ENCODE peak calls at places on chromosomes 2 and 18, in eight cellular contexts. One of them, this sample, is unnamed. For H3K27me3, the result is how much of the 10 kb centered on the place peaks cover.

GRCh38 chr2:43623052-43623451 is 14.0 kb upstream of the PLEKHH2 start:
- DNase-seq in neuronal stem cell: no peak
- DNase-seq in mesendoderm: no peak
- DNase-seq in left lung: no peak
- DNase-seq in HCT116: no peak
- DNase-seq in hepatocyte: no peak
- DNase-seq in mesenchymal stem cell: peak
- DNase-seq in fibroblast of lung: no peak
- DNase-seq in this sample: no peak

GRCh38 chr2:98936133-98936916 is at the start of gene CRACDL:
- DNase-seq in hepatocyte: peak
- DNase-seq in left lung: peak
- DNase-seq in fibroblast of lung: peak
- DNase-seq in HCT116: no peak
- DNase-seq in mesendoderm: peak
- DNase-seq in mesenchymal stem cell: no peak
- DNase-seq in neuronal stem cell: peak
- DNase-seq in this sample: peak

GRCh38 chr18:24502621-24503020 is 42.2 kb downstream of the HRH4 start:
- DNase-seq in fibroblast of lung: no peak
- DNase-seq in left lung: no peak
- DNase-seq in hepatocyte: no peak
- DNase-seq in mesenchymal stem cell: no peak
- DNase-seq in mesendoderm: peak
- DNase-seq in neuronal stem cell: no peak
- DNase-seq in HCT116: no peak
- DNase-seq in this sample: no peak

GRCh38 chr2:110876167-110876999 is 144.0 kb downstream of the ACOXL start:
- DNase-seq in hepatocyte: no peak
- DNase-seq in mesenchymal stem cell: no peak
- DNase-seq in HCT116: no peak
- DNase-seq in neuronal stem cell: no peak
- DNase-seq in left lung: peak
- DNase-seq in fibroblast of lung: no peak
- DNase-seq in mesendoderm: peak
- DNase-seq in this sample: no peak

GRCh38 chr2:26560892-26561291 is 80.3 kb downstream of the CIB4 start:
- DNase-seq in mesenchymal stem cell: no peak
- DNase-seq in left lung: no peak
- DNase-seq in HCT116: no peak
- DNase-seq in neuronal stem cell: no peak
- DNase-seq in mesendoderm: no peak
- DNase-seq in fibroblast of lung: no peak
- DNase-seq in hepatocyte: no peak
- DNase-seq in this sample: no peak

GRCh38 chr18:33821503-33821902 is 243.5 kb downstream of the ASXL3 start:
- DNase-seq in fibroblast of lung: peak
- DNase-seq in mesenchymal stem cell: peak
- DNase-seq in left lung: no peak
- DNase-seq in mesendoderm: no peak
- DNase-seq in hepatocyte: peak
- DNase-seq in neuronal stem cell: no peak
- DNase-seq in HCT116: no peak
- DNase-seq in this sample: no peak

GRCh38 chr2:227608469-227609338 is 5.9 kb downstream of the SCYGR3 start:
- DNase-seq in neuronal stem cell: no peak
- DNase-seq in mesenchymal stem cell: no peak
- DNase-seq in hepatocyte: no peak
- DNase-seq in left lung: no peak
- DNase-seq in fibroblast of lung: no peak
- DNase-seq in mesendoderm: no peak
- DNase-seq in HCT116: no peak
- DNase-seq in this sample: peak

GRCh38 chr2:74762789-74763188 is 71.1 kb upstream of the HK2 start:
- DNase-seq in HCT116: no peak
- DNase-seq in mesenchymal stem cell: no peak
- DNase-seq in hepatocyte: no peak
- DNase-seq in fibroblast of lung: no peak
- DNase-seq in left lung: no peak
- DNase-seq in neuronal stem cell: no peak
- DNase-seq in mesendoderm: peak
- DNase-seq in this sample: no peak

GRCh38 chr2:71710367-71710766 is 257.0 kb downstream of the DYSF start:
- DNase-seq in mesendoderm: no peak
- DNase-seq in left lung: no peak
- DNase-seq in HCT116: no peak
- DNase-seq in neuronal stem cell: no peak
- DNase-seq in fibroblast of lung: no peak
- DNase-seq in mesenchymal stem cell: no peak
- DNase-seq in hepatocyte: no peak
- DNase-seq in this sample: no peak

GRCh38 chr18:44887227-44887631 is 206.5 kb downstream of the SETBP1 start:
- DNase-seq in left lung: no peak
- DNase-seq in neuronal stem cell: no peak
- DNase-seq in mesendoderm: peak
- DNase-seq in hepatocyte: peak
- DNase-seq in HCT116: no peak
- DNase-seq in fibroblast of lung: peak
- DNase-seq in mesenchymal stem cell: peak
- DNase-seq in this sample: no peak

GRCh38 chr2:98702127-98702802 is 28.7 kb downstream of the MGAT4A start:
- DNase-seq in neuronal stem cell: no peak
- DNase-seq in mesendoderm: no peak
- DNase-seq in HCT116: no peak
- DNase-seq in fibroblast of lung: no peak
- DNase-seq in left lung: no peak
- DNase-seq in mesenchymal stem cell: no peak
- DNase-seq in hepatocyte: peak
- DNase-seq in this sample: no peak

GRCh38 chr2:180443896-180444295 is 436.8 kb upstream of the CWC22 start:
- DNase-seq in mesenchymal stem cell: no peak
- DNase-seq in left lung: no peak
- DNase-seq in fibroblast of lung: no peak
- DNase-seq in HCT116: no peak
- DNase-seq in neuronal stem cell: no peak
- DNase-seq in hepatocyte: no peak
- DNase-seq in mesendoderm: no peak
- DNase-seq in this sample: peak

GRCh38 chr2:96147593-96148201 is 2.5 kb upstream of the DUSP2 start:
- DNase-seq in mesendoderm: peak
- DNase-seq in hepatocyte: no peak
- DNase-seq in neuronal stem cell: no peak
- DNase-seq in fibroblast of lung: no peak
- DNase-seq in left lung: no peak
- DNase-seq in mesenchymal stem cell: no peak
- DNase-seq in HCT116: no peak
- DNase-seq in this sample: no peak

GRCh38 chr18:3246636-3247242 is 862 bp upstream of the MYL12A start:
- DNase-seq in left lung: no peak
- DNase-seq in mesendoderm: no peak
- DNase-seq in mesenchymal stem cell: no peak
- DNase-seq in hepatocyte: no peak
- DNase-seq in fibroblast of lung: no peak
- DNase-seq in neuronal stem cell: no peak
- DNase-seq in HCT116: no peak
- DNase-seq in this sample: no peak

GRCh38 chr18:55988537-55988936 is 400.5 kb upstream of the TCF4 start:
- DNase-seq in hepatocyte: peak
- DNase-seq in HCT116: no peak
- DNase-seq in mesendoderm: no peak
- DNase-seq in fibroblast of lung: peak
- DNase-seq in neuronal stem cell: no peak
- DNase-seq in left lung: no peak
- DNase-seq in mesenchymal stem cell: peak
- DNase-seq in this sample: peak

GRCh38 chr2:60321816-60322215 is 231.6 kb downstream of the BCL11A start:
- DNase-seq in fibroblast of lung: no peak
- DNase-seq in HCT116: no peak
- DNase-seq in mesendoderm: no peak
- DNase-seq in mesenchymal stem cell: no peak
- DNase-seq in left lung: no peak
- DNase-seq in hepatocyte: no peak
- DNase-seq in neuronal stem cell: no peak
- DNase-seq in this sample: no peak

GRCh38 chr2:74304332-74305148 is 38.7 kb downstream of the SLC4A5 start:
- DNase-seq in mesenchymal stem cell: no peak
- DNase-seq in neuronal stem cell: no peak
- DNase-seq in left lung: peak
- DNase-seq in HCT116: no peak
- DNase-seq in hepatocyte: no peak
- DNase-seq in mesendoderm: no peak
- DNase-seq in fibroblast of lung: no peak
- DNase-seq in this sample: no peak

GRCh38 chr2:128448331-128449225 is 129.9 kb upstream of the HS6ST1 start:
- DNase-seq in mesendoderm: no peak
- DNase-seq in neuronal stem cell: no peak
- DNase-seq in left lung: peak
- DNase-seq in hepatocyte: no peak
- DNase-seq in mesenchymal stem cell: no peak
- DNase-seq in fibroblast of lung: no peak
- DNase-seq in HCT116: no peak
- DNase-seq in this sample: no peak
- H3K4me3 ChIP-seq in mesendoderm: no peak
- H3K4me3 ChIP-seq in neuronal stem cell: peak
- H3K4me3 ChIP-seq in left lung: no peak
- H3K4me3 ChIP-seq in hepatocyte: no peak
- H3K4me3 ChIP-seq in mesenchymal stem cell: no peak
- H3K4me3 ChIP-seq in fibroblast of lung: no peak
- H3K4me3 ChIP-seq in HCT116: no peak
- H3K4me3 ChIP-seq in this sample: no peak

GRCh38 chr2:9565436-9566153 is 10.0 kb upstream of the ADAM17 start:
- DNase-seq in mesendoderm: peak
- DNase-seq in neuronal stem cell: no peak
- DNase-seq in hepatocyte: peak
- DNase-seq in HCT116: peak
- DNase-seq in mesenchymal stem cell: peak
- DNase-seq in fibroblast of lung: peak
- DNase-seq in left lung: no peak
- DNase-seq in this sample: no peak
- H3K27ac ChIP-seq in mesendoderm: no peak
- H3K27ac ChIP-seq in neuronal stem cell: no peak
- H3K27ac ChIP-seq in hepatocyte: peak
- H3K27ac ChIP-seq in HCT116: peak
- H3K27ac ChIP-seq in mesenchymal stem cell: peak
- H3K27ac ChIP-seq in fibroblast of lung: peak
- H3K27ac ChIP-seq in left lung: peak
- H3K27ac ChIP-seq in this sample: no peak

DNA sequence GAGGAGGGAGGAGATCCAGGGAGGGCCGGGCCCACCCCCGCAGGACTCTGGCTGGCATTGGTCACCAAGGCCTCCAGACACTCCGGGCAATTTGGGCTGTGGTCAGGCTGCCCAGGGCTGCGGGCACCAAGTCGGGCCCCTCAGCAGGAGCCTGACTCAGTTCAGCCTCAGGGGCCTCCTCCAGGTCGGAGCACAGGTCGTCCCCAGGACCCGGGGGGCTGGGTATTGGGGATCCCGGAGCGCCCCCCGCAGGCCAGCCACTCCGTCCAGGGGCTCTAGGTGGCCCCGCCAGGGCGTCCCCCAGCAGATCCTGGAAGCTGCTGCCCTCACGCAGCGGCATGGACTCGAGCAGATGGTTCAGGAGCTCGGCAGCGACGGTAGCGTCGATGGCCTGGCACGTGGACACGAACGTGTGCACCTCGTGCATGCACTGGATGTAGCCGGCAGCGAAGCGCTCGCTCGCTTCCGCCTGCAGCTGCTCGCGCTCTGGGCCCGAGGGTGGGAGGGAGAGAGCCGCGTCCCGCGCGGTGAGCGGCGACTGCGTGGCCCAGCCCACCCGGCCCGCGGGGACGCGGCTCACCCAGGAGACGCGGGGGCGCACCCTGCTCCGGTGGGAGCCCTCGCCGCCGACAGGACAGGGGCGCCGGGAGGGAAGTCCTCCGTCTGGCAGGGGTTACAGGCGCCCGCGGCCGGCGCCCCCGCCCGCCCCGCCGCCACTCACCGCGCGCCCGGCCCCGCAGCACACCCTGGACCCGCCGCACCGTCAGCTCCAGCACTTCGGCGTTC is 879 bp downstream of the HES6 start:
- DNase-seq in HCT116: no peak
- DNase-seq in hepatocyte: peak
- DNase-seq in left lung: peak
- DNase-seq in mesenchymal stem cell: no peak
- DNase-seq in mesendoderm: peak
- DNase-seq in fibroblast of lung: peak
- DNase-seq in neuronal stem cell: no peak
- DNase-seq in this sample: peak
- H3K27me3 ChIP-seq in HCT116: under half
- H3K27me3 ChIP-seq in hepatocyte: under half
- H3K27me3 ChIP-seq in left lung: under half
- H3K27me3 ChIP-seq in mesenchymal stem cell: half or more
- H3K27me3 ChIP-seq in mesendoderm: under half
- H3K27me3 ChIP-seq in fibroblast of lung: under half
- H3K27me3 ChIP-seq in neuronal stem cell: under half
- H3K27me3 ChIP-seq in this sample: under half

DNA sequence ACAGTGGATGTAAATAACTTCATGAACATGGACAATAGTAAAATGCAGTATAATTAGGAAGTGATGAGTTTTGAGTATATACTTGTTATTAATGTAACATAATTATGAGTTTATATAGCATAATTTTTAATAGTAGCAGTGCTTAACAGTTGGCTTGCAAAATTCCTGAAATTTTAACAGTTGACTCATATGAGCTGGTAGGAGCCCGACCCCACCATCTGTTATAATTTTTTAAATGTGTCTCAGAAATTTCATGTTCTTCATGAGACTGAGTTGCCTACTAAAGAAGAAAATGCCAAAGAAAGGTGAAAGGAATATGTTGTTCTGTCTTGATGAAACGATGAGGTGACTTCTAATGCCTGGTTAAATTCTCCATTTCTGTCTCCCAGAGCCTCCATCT is 62.6 kb downstream of the ITGB1BP1 start:
- DNase-seq in hepatocyte: no peak
- DNase-seq in mesenchymal stem cell: no peak
- DNase-seq in mesendoderm: no peak
- DNase-seq in HCT116: no peak
- DNase-seq in left lung: no peak
- DNase-seq in fibroblast of lung: no peak
- DNase-seq in neuronal stem cell: no peak
- DNase-seq in this sample: no peak
- H3K4me3 ChIP-seq in hepatocyte: no peak
- H3K4me3 ChIP-seq in mesenchymal stem cell: no peak
- H3K4me3 ChIP-seq in mesendoderm: no peak
- H3K4me3 ChIP-seq in HCT116: no peak
- H3K4me3 ChIP-seq in left lung: no peak
- H3K4me3 ChIP-seq in fibroblast of lung: no peak
- H3K4me3 ChIP-seq in neuronal stem cell: no peak
- H3K4me3 ChIP-seq in this sample: no peak

GRCh38 chr18:48927286-48928080 is 23.3 kb downstream of the SMAD7 start:
- DNase-seq in mesenchymal stem cell: no peak
- DNase-seq in left lung: no peak
- DNase-seq in mesendoderm: peak
- DNase-seq in HCT116: no peak
- DNase-seq in fibroblast of lung: no peak
- DNase-seq in neuronal stem cell: no peak
- DNase-seq in hepatocyte: no peak
- DNase-seq in this sample: no peak
- H3K27ac ChIP-seq in mesenchymal stem cell: peak
- H3K27ac ChIP-seq in left lung: peak
- H3K27ac ChIP-seq in mesendoderm: no peak
- H3K27ac ChIP-seq in HCT116: no peak
- H3K27ac ChIP-seq in fibroblast of lung: no peak
- H3K27ac ChIP-seq in neuronal stem cell: no peak
- H3K27ac ChIP-seq in hepatocyte: peak
- H3K27ac ChIP-seq in this sample: no peak

This sample was measured in HL-60.